ENCODE peak calls at places on chromosomes 4 and X, in five cellular contexts. Y, V, A, R and B are unnamed samples.

GRCh38 chr4:126916626-126917140 is 716.1 kb upstream of the INTU start:
- DNase-seq in Y (no peak), V (peak; percentile 90), A (peak; percentile 65), R (no peak), B (peak; percentile 58)

GRCh38 chrX:40772290-40772689 is 36.9 kb upstream of the MED14 start:
- DNase-seq in Y (no peak), V (no peak), A (peak; percentile 59), R (no peak), B (no peak)

GRCh38 chrX:133670394-133670793 is 255.1 kb upstream of the GPC4 start:
- DNase-seq in Y (no peak), V (peak; percentile 37), A (no peak), R (no peak), B (peak; percentile 28)

GRCh38 chr4:147110473-147110872 is 164.8 kb upstream of the TTC29 start:
- DNase-seq in Y (no peak), V (no peak), A (no peak), R (no peak), B (no peak)

GRCh38 chr4:170111100-170111499 is 21.3 kb upstream of the AADAT start:
- DNase-seq in Y (no peak), V (no peak), A (no peak), R (no peak), B (no peak)

GRCh38 chr4:80306255-80306654 is 29.3 kb upstream of the CFAP299 start:
- DNase-seq in Y (no peak), V (no peak), A (peak; percentile 43), R (no peak), B (no peak)

GRCh38 chr4:87679449-87680169 is 29.5 kb downstream of the DMP1 start:
- DNase-seq in Y (no peak), V (peak; percentile 61), A (peak; percentile 28), R (no peak), B (peak; percentile 35)

GRCh38 chrX:109384569-109385174 is 97.2 kb downstream of the GUCY2F start:
- DNase-seq in Y (no peak), V (peak; percentile 5), A (no peak), R (no peak), B (peak; percentile 18)

GRCh38 chr4:162116085-162116784 is 47.6 kb downstream of the FSTL5 start:
- DNase-seq in Y (no peak), V (no peak), A (no peak), R (no peak), B (no peak)

GRCh38 chrX:79084923-79085322 is 59.6 kb upstream of the GPR174 start:
- DNase-seq in Y (no peak), V (no peak), A (no peak), R (no peak), B (no peak)

GRCh38 chr4:6452897-6453687 is 19.3 kb downstream of the PPP2R2C start:
- DNase-seq in Y (peak; percentile 79), V (no peak), A (no peak), R (no peak), B (no peak)

GRCh38 chrX:40171513-40172168 is 73.9 kb upstream of the BCOR start:
- DNase-seq in Y (no peak), V (no peak), A (peak; percentile 26), R (no peak), B (no peak)

GRCh38 chr4:130125468-130125867 is 1029.5 kb downstream of the C4orf33 start:
- DNase-seq in Y (no peak), V (peak; percentile 51), A (no peak), R (no peak), B (peak; percentile 10)

GRCh38 chr4:107939307-107939706 is 8.0 kb downstream of the CYP2U1 start:
- DNase-seq in Y (no peak), V (no peak), A (peak; percentile 67), R (no peak), B (peak; percentile 13)

GRCh38 chrX:110442631-110443030 is 84.0 kb downstream of the RTL9 start:
- DNase-seq in Y (no peak), V (no peak), A (peak; percentile 33), R (no peak), B (peak; percentile 6)

GRCh38 chrX:153634832-153635231 is 12.2 kb upstream of the DUSP9 start:
- DNase-seq in Y (no peak), V (no peak), A (no peak), R (no peak), B (no peak)